ENCODE peak calls at places on chromosomes 2 and 18, in six cellular contexts. Y, V, O, R, X and U are unnamed samples.

GRCh38 chr18:75977069-75977468 is 518.0 kb downstream of the ZNF516 start:
- DNase-seq in R (no peak), V (no peak), Y (no peak), X (peak; percentile 3), O (no peak), U (no peak)

GRCh38 chr2:112583497-112584133 is 794 bp upstream of the CHCHD5 start:
- DNase-seq in Y (no peak), V (no peak), R (no peak), O (no peak), X (no peak), U (peak; percentile 12)

GRCh38 chr2:19251554-19251953 is 106.9 kb downstream of the OSR1 start:
- DNase-seq in X (no peak), V (no peak), R (peak; percentile 22), Y (no peak), O (no peak), U (no peak)

GRCh38 chr2:28626376-28626775 is 125.3 kb upstream of the PPP1CB start:
- DNase-seq in R (no peak), O (no peak), X (no peak), V (no peak), Y (no peak), U (no peak)

GRCh38 chr18:40365526-40365925 is 1589.5 kb upstream of the PIK3C3 start:
- DNase-seq in R (no peak), O (no peak), Y (no peak), X (no peak), V (no peak), U (no peak)

GRCh38 chr2:113707106-113707505 is 49.3 kb downstream of the SLC35F5 start:
- DNase-seq in R (peak; percentile 42), O (no peak), V (no peak), Y (no peak), X (no peak), U (peak; percentile 16)

GRCh38 chr2:9800975-9801723 is 42.1 kb upstream of the TAF1B start:
- DNase-seq in O (no peak), X (peak; percentile 84), V (no peak), Y (no peak), R (peak; percentile 63), U (peak; percentile 100)

GRCh38 chr2:5666798-5667197 is 25.4 kb upstream of the SOX11 start:
- DNase-seq in V (no peak), Y (peak; percentile 29), R (peak; percentile 7), O (no peak), X (no peak), U (no peak)

GRCh38 chr2:10220516-10221391 is 82.0 kb upstream of the HPCAL1 start:
- DNase-seq in O (no peak), R (peak; percentile 87), V (no peak), X (no peak), Y (no peak), U (peak; percentile 31)

GRCh38 chr2:166917433-166917832 is 29.2 kb downstream of the XIRP2 start:
- DNase-seq in V (no peak), R (peak; percentile 15), X (no peak), O (no peak), Y (no peak), U (no peak)

GRCh38 chr2:18311413-18311812 is 249.0 kb downstream of the RDH14 start:
- DNase-seq in O (no peak), X (no peak), Y (no peak), V (no peak), R (peak; percentile 64), U (peak; percentile 19)

GRCh38 chr2:180979086-180979934 is 1.1 kb upstream of the UBE2E3 start:
- DNase-seq in V (no peak), R (peak; percentile 76), X (no peak), Y (peak; percentile 4), O (no peak), U (peak; percentile 47)

GRCh38 chr18:37019157-37019571 is 190.2 kb downstream of the KIAA1328 start:
- DNase-seq in Y (peak; percentile 55), O (peak; percentile 5), R (peak; percentile 11), V (no peak), X (peak; percentile 2), U (peak; percentile 82)

GRCh38 chr2:147714582-147714981 is 130.2 kb upstream of the ACVR2A start:
- DNase-seq in R (no peak), O (no peak), Y (no peak), X (no peak), V (no peak), U (no peak)

GRCh38 chr18:76463872-76464271 is 31.2 kb downstream of the ZNF516 start:
- DNase-seq in O (no peak), X (no peak), R (no peak), V (no peak), Y (no peak), U (no peak)

GRCh38 chr2:23418490-23418911 is 33.5 kb downstream of the KLHL29 start:
- DNase-seq in Y (no peak), O (no peak), R (peak; percentile 90), X (peak; percentile 55), V (no peak), U (peak; percentile 83)

GRCh38 chr18:29160123-29160522 is 983.2 kb upstream of the CDH2 start:
- DNase-seq in R (no peak), O (no peak), X (no peak), V (no peak), Y (peak; percentile 10), U (no peak)

GRCh38 chr2:127437781-127438726 is 19.8 kb downstream of the PROC start:
- DNase-seq in Y (peak; percentile 38), X (no peak), V (no peak), O (no peak), R (no peak), U (no peak)

GRCh38 chr2:140201572-140201971 is 1421.4 kb upstream of the NXPH2 start:
- DNase-seq in O (no peak), Y (peak; percentile 4), R (no peak), X (no peak), V (no peak), U (no peak)

GRCh38 chr2:10072656-10073480 is 7.3 kb downstream of the CYS1 start:
- DNase-seq in V (peak; percentile 85), Y (peak; percentile 91), R (peak; percentile 84), O (peak; percentile 79), X (peak; percentile 87), U (peak; percentile 88)

GRCh38 chr18:62384610-62385097 is 59.5 kb downstream of the TNFRSF11A start:
- DNase-seq in X (peak; percentile 58), R (no peak), Y (peak; percentile 58), O (no peak), V (no peak), U (peak; percentile 74)

GRCh38 chr2:217889656-217890055 is 113.1 kb downstream of the TNS1 start:
- DNase-seq in V (no peak), R (no peak), X (no peak), Y (no peak), O (no peak), U (no peak)

GRCh38 chr2:85245891-85246290 is 81.9 kb downstream of the TGOLN2 start:
- DNase-seq in O (no peak), R (no peak), V (no peak), Y (no peak), X (no peak), U (peak; percentile 34)

GRCh38 chr2:235043762-235044500 is 92.1 kb downstream of the SH3BP4 start:
- DNase-seq in Y (no peak), X (no peak), O (no peak), V (no peak), R (no peak), U (no peak)

GRCh38 chr2:219509780-219510511 is 4.3 kb upstream of the ASIC4 start:
- DNase-seq in O (peak; percentile 80), X (peak; percentile 37), Y (peak; percentile 93), V (peak; percentile 87), R (peak; percentile 45), U (peak; percentile 57)

DNA sequence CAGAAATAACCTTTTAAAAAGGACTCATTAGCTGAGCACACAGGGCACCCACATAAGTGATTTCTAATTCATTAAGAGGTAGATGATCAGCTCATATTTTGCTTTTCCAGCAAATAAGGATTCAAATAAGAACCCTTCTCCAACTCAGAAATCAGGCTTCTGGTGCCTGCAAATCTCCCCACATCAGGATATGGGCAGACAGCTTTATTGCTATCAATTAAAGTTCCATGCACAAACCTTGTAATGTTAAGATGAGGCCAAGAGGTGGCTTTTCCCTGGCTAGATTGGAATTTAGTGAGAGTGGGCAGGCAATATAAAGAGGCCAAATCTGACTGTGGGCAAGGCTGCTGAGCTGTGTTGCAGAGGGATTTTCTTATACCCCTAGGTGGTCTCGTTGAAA is 193.6 kb downstream of the SH3RF3 start:
- DNase-seq in V (no peak), R (no peak), O (no peak), Y (no peak), X (no peak), U (no peak)
- TF ChIP-seq CTCF in V (no peak), R (no peak), O (no peak), Y (no peak), X (no peak), U (no peak)

DNA sequence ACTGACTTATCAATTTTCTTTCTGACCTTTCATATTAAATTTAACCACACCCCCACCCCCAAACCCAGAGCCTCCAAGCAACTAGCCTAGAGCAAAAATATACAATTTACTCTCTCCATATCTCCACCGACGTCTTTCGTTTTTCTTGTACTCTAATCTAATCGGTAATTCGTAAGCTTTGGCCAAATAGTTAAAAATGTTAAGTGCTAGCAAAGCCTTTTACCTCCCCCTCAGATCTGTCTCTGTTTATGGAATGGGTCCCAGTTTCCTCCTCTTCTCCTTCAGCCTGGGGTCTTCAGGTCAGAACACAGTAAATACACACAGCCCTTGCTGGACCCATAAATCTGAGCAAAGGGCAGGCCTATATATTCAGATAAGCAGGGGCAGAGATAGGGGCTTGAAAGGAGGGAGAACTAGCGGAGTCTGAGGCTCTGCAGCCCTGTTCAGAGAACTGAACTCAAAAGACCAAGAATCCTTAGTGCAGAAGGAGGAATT is 267.4 kb downstream of the MEIS1 start:
- DNase-seq in O (no peak), X (no peak), Y (no peak), R (no peak), V (no peak), U (no peak)
- TF ChIP-seq CTCF in O (no peak), X (no peak), Y (no peak), R (no peak), V (no peak), U (no peak)

DNA sequence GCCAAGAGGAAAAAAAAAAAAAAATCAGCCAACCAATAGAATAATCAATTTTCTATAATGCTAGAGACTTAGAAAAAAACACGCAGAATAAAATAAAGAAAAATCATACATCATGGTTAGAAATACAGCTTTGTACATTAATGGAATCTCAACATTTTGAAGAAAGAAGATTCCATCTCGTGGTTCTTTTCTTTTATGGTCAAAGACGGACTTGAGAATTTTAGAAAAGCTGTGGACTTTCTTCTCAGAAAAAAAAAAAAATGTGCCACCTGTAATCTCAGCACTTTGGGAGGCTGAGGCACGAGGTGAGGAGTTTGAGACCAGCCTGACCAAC is 41.8 kb upstream of the ATIC start:
- DNase-seq in R (no peak), Y (no peak), O (no peak), X (no peak), V (no peak), U (no peak)
- TF ChIP-seq CTCF in R (no peak), Y (peak; percentile 4), O (peak; percentile 11), X (peak; percentile 24), V (peak; percentile 57), U (no peak)

DNA sequence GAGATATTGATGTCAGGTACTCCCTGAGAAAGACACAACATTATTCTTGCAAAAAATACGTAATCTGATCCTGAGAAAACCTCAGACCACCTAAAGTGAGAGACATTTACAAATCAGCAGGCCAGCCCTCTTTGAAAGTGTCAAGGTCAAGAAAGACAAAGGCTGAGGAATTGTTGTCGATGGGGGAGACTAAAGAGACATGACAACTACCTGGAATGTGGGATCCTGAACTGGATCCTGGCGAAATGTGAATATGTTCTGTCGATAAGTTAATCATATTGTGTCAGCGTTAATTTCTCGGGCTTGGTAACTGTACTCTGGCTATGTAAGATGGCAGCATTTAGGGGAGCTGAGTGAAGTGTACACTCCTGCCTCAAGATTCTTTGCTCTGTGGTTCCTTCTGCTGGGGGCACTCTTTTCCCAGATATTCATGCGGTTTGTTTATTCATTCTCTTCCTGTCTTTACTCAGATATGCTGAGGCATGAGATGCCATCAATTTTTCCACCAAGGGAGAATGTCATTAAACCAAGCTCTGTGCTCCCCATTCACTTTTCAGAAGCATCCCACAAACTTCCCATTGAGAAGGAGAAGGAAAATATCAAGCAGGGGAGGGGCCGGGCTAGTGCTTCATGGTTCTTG is 154.9 kb downstream of the CAPN13 start:
- DNase-seq in O (no peak), R (peak; percentile 47), X (no peak), V (no peak), Y (peak; percentile 79), U (no peak)
- TF ChIP-seq CTCF in O (no peak), R (peak; percentile 20), X (no peak), V (no peak), Y (no peak), U (no peak)